ENCODE peak calls at places on chromosomes 6 and 20, in ten cellular contexts. F is fibroblast of the conjunctiva; I is AG10803; M is activated T-helper 2 cell treated with anti-CD3 and anti-CD28 coated beads, Interferon-gamma antibody, Interleukin-2, Interleukin-4, amounts not matched to agents 10 μg/mL and 5 μg/mL and 100 μg/mL, durations not matched to agents 14 hours and 24 hours and 36 hours; T is hepatic stellate cell; W is sigmoid colon; U is tibial nerve; Z is GM23248; N is D341Med; E is stimulated activated CD4-positive, alpha-beta T cell treated with anti-CD3 and anti-CD28 coated beads, Interleukin-12 subunit alpha, Interleukin-12 subunit beta, amount 100 ng/mL, for 4 hours. A is an unnamed sample.

GRCh38 chr6:158060447-158061360 is 79.0 kb downstream of the SYNJ2 start:
- DNase-seq in F (peak), I (peak), M (no peak), T (peak), W (peak), U (peak), Z (peak), N (no peak), E (no peak), A (peak)

GRCh38 chr6:41801380-41801779 is 13.9 kb downstream of the TOMM6 start:
- DNase-seq in F (peak), I (peak), M (no peak), T (peak), W (no peak), U (no peak), Z (peak), N (no peak), E (no peak), A (peak)

GRCh38 chr6:111200823-111201134 is 113.5 kb downstream of the SLC16A10 start:
- DNase-seq in F (no peak), I (no peak), M (no peak), T (no peak), W (no peak), U (no peak), Z (no peak), N (no peak), E (no peak), A (no peak)

GRCh38 chr6:7672066-7673062 is 53.5 kb upstream of the BMP6 start:
- DNase-seq in F (no peak), I (peak), M (no peak), T (no peak), W (no peak), U (no peak), Z (peak), N (peak), E (no peak), A (no peak)

GRCh38 chr20:37397076-37397953 is 51.4 kb downstream of the SRC start:
- DNase-seq in F (no peak), I (no peak), M (no peak), T (no peak), W (no peak), U (no peak), Z (peak), N (no peak), E (no peak), A (no peak)

GRCh38 chr6:159979136-159979874 is 10.4 kb downstream of the IGF2R start:
- DNase-seq in F (no peak), I (peak), M (peak), T (no peak), W (no peak), U (no peak), Z (peak), N (no peak), E (peak), A (no peak)

GRCh38 chr20:5770987-5771318 is 20.8 kb downstream of the SHLD1 start:
- DNase-seq in F (no peak), I (no peak), M (no peak), T (no peak), W (no peak), U (no peak), Z (no peak), N (no peak), E (no peak), A (no peak)

GRCh38 chr6:31711233-31711632 is 3.9 kb upstream of the LY6G6D start:
- DNase-seq in F (no peak), I (no peak), M (no peak), T (no peak), W (no peak), U (no peak), Z (no peak), N (no peak), E (no peak), A (no peak)

GRCh38 chr20:31527266-31527665 is 13.0 kb downstream of the HM13 start:
- DNase-seq in F (no peak), I (peak), M (no peak), T (no peak), W (no peak), U (no peak), Z (no peak), N (no peak), E (no peak), A (no peak)

GRCh38 chr6:76697585-76697984 is 625.1 kb upstream of the IMPG1 start:
- DNase-seq in F (peak), I (no peak), M (no peak), T (no peak), W (no peak), U (no peak), Z (peak), N (no peak), E (no peak), A (no peak)

GRCh38 chr6:40347571-40348011 is 239.6 kb downstream of the LRFN2 start:
- DNase-seq in F (no peak), I (no peak), M (peak), T (no peak), W (peak), U (no peak), Z (no peak), N (peak), E (no peak), A (no peak)

GRCh38 chr6:170523256-170524187 is 29.6 kb downstream of the PSMB1 start:
- DNase-seq in F (no peak), I (no peak), M (no peak), T (no peak), W (no peak), U (no peak), Z (no peak), N (no peak), E (no peak), A (no peak)

GRCh38 chr6:16338577-16339262 is 100.3 kb downstream of the GMPR start:
- DNase-seq in F (peak), I (peak), M (no peak), T (peak), W (peak), U (peak), Z (peak), N (peak), E (no peak), A (peak)

GRCh38 chr6:5995705-5996686 is 10.7 kb downstream of the NRN1 start:
- DNase-seq in F (peak), I (peak), M (no peak), T (peak), W (peak), U (peak), Z (peak), N (no peak), E (no peak), A (peak)

GRCh38 chr20:63106108-63106764 is 99.5 kb upstream of the BHLHE23 start:
- DNase-seq in F (no peak), I (peak), M (no peak), T (peak), W (peak), U (no peak), Z (peak), N (no peak), E (no peak), A (no peak)

GRCh38 chr6:5833120-5833519 is 173.6 kb downstream of the NRN1 start:
- DNase-seq in F (no peak), I (no peak), M (no peak), T (no peak), W (no peak), U (no peak), Z (no peak), N (no peak), E (no peak), A (no peak)

GRCh38 chr6:107819976-107820551 is 4.0 kb downstream of the SCML4 start:
- DNase-seq in F (no peak), I (no peak), M (peak), T (peak), W (no peak), U (no peak), Z (peak), N (no peak), E (no peak), A (no peak)

GRCh38 chr6:138576303-138576702 is 77.0 kb upstream of the NHSL1 start:
- DNase-seq in F (no peak), I (no peak), M (no peak), T (no peak), W (no peak), U (no peak), Z (no peak), N (no peak), E (no peak), A (no peak)

GRCh38 chr6:46781478-46782378 is 11.5 kb upstream of the MEP1A start:
- DNase-seq in F (peak), I (peak), M (no peak), T (peak), W (no peak), U (peak), Z (peak), N (peak), E (no peak), A (peak)

GRCh38 chr6:73200735-73201134 is 24.6 kb downstream of the KHDC1L start:
- DNase-seq in F (no peak), I (no peak), M (no peak), T (peak), W (no peak), U (no peak), Z (peak), N (no peak), E (no peak), A (no peak)

GRCh38 chr20:11813106-11813890 is 104.4 kb upstream of the BTBD3 start:
- DNase-seq in F (no peak), I (no peak), M (no peak), T (no peak), W (no peak), U (no peak), Z (no peak), N (no peak), E (no peak), A (no peak)

GRCh38 chr6:111361648-111362047 is 121.4 kb downstream of the REV3L start:
- DNase-seq in F (peak), I (peak), M (no peak), T (peak), W (no peak), U (no peak), Z (peak), N (peak), E (no peak), A (peak)

GRCh38 chr20:49583669-49584417 is 15.9 kb upstream of the PTGIS start:
- DNase-seq in F (peak), I (peak), M (no peak), T (peak), W (peak), U (peak), Z (peak), N (no peak), E (no peak), A (peak)

GRCh38 chr6:1730882-1731281 is 121.2 kb downstream of the FOXC1 start:
- DNase-seq in F (no peak), I (no peak), M (no peak), T (no peak), W (no peak), U (no peak), Z (no peak), N (no peak), E (no peak), A (no peak)

GRCh38 chr6:137013738-137014602 is 30.8 kb downstream of the IL20RA start:
- DNase-seq in F (peak), I (peak), M (no peak), T (peak), W (no peak), U (no peak), Z (peak), N (no peak), E (no peak), A (no peak)

GRCh38 chr6:323730-324088 is 31.4 kb downstream of the DUSP22 start:
- DNase-seq in F (no peak), I (no peak), M (no peak), T (no peak), W (peak), U (peak), Z (no peak), N (no peak), E (no peak), A (no peak)

GRCh38 chr6:32844839-32845372 is 1.1 kb upstream of the PSMB8 start:
- DNase-seq in F (no peak), I (no peak), M (no peak), T (no peak), W (no peak), U (no peak), Z (no peak), N (no peak), E (no peak), A (no peak)

GRCh38 chr6:169975701-169976100 is 224.3 kb downstream of the ERMARD start:
- DNase-seq in F (no peak), I (no peak), M (no peak), T (no peak), W (no peak), U (no peak), Z (no peak), N (no peak), E (no peak), A (no peak)